ENCODE peak calls at places on chromosomes 6 and 20, in eight cellular contexts. Q is GDM1; S is hypothalamus; T is T-helper 2 cell; C is cardiac muscle cell; F is transverse colon; M is A172; H is stimulated activated CD8-positive, alpha-beta memory T cell treated with anti-CD3 and anti-CD28 coated beads, Interleukin-2, amount 100 ng/mL, for 1 hour. Y is an unnamed sample.

GRCh38 chr6:30006170-30007131 is 54.6 kb upstream of the POLR1H start:
- DNase-seq in C (peak), T (no peak), H (no peak), Q (no peak), S (no peak), F (peak), M (no peak), Y (peak)

GRCh38 chr20:21796059-21796458 is 90.6 kb downstream of the PAX1 start:
- DNase-seq in S (no peak), T (no peak), Q (no peak), C (no peak), H (no peak), F (no peak), M (no peak), Y (no peak)

GRCh38 chr6:28211840-28212509 is 13.1 kb upstream of the ZSCAN9 start:
- DNase-seq in T (no peak), Q (no peak), S (no peak), M (no peak), H (no peak), F (no peak), C (no peak), Y (no peak)

GRCh38 chr6:474454-475185 is 83.1 kb downstream of the IRF4 start:
- DNase-seq in S (no peak), Q (peak), M (peak), H (peak), F (peak), T (no peak), C (no peak), Y (peak)

GRCh38 chr20:35560105-35560511 is 18.2 kb downstream of the ERGIC3 start:
- DNase-seq in H (no peak), T (no peak), S (no peak), M (no peak), C (no peak), F (peak), Q (no peak), Y (peak)

GRCh38 chr6:155455766-155456165 is at the start of gene NOX3:
- DNase-seq in S (no peak), F (no peak), M (peak), H (no peak), Q (no peak), T (no peak), C (no peak), Y (no peak)

GRCh38 chr6:42383421-42384208 is 68.1 kb downstream of the TRERF1 start:
- DNase-seq in C (no peak), S (no peak), Q (no peak), F (no peak), T (no peak), M (no peak), H (no peak), Y (peak)

GRCh38 chr6:157221049-157221816 is 102.1 kb downstream of the TMEM242 start:
- DNase-seq in T (peak), F (peak), M (no peak), C (peak), H (peak), S (no peak), Q (peak), Y (peak)

GRCh38 chr6:72406517-72406916 is 215.3 kb upstream of the KCNQ5 start:
- DNase-seq in M (no peak), F (no peak), H (no peak), C (no peak), T (no peak), Q (no peak), S (no peak), Y (no peak)

GRCh38 chr6:113570176-113570575 is 287.0 kb upstream of the MARCKS start:
- DNase-seq in F (no peak), T (no peak), H (no peak), S (no peak), Q (no peak), M (no peak), C (no peak), Y (no peak)

GRCh38 chr20:51840865-51841264 is 38.5 kb upstream of the SALL4 start:
- DNase-seq in F (no peak), T (no peak), H (no peak), Q (no peak), C (no peak), S (no peak), M (no peak), Y (no peak)

GRCh38 chr6:155186052-155186658 is 77.7 kb upstream of the CLDN20 start:
- DNase-seq in Q (no peak), T (no peak), H (no peak), C (no peak), S (no peak), F (no peak), M (peak), Y (no peak)

GRCh38 chr6:156777866-156778614 is 862 bp downstream of the ARID1B start:
- DNase-seq in Q (peak), S (no peak), H (no peak), C (peak), T (peak), M (no peak), F (peak), Y (peak)

GRCh38 chr6:26172496-26172958 is 85.3 kb downstream of the HFE start:
- DNase-seq in H (no peak), S (no peak), C (peak), T (no peak), F (peak), M (peak), Q (peak), Y (peak)

GRCh38 chr6:107075951-107076381 is 39.3 kb downstream of the BEND3 start:
- DNase-seq in C (no peak), S (no peak), F (no peak), M (no peak), T (no peak), H (no peak), Q (no peak), Y (no peak)

GRCh38 chr6:160221423-160221822 is 37.2 kb downstream of the SLC22A2 start:
- DNase-seq in C (no peak), T (no peak), F (no peak), Q (no peak), H (no peak), S (no peak), M (peak), Y (no peak)

GRCh38 chr20:24654425-24654824 is 185.0 kb downstream of the SYNDIG1 start:
- DNase-seq in Q (no peak), F (no peak), H (no peak), C (no peak), T (no peak), M (no peak), S (no peak), Y (no peak)

GRCh38 chr20:24768226-24768625 is 180.8 kb upstream of the CST7 start:
- DNase-seq in S (no peak), T (no peak), C (peak), Q (no peak), M (peak), H (no peak), F (no peak), Y (no peak)

GRCh38 chr20:36070451-36070850 is 84.1 kb upstream of the EPB41L1 start:
- DNase-seq in T (no peak), H (no peak), C (no peak), Q (no peak), S (no peak), M (no peak), F (no peak), Y (no peak)

GRCh38 chr6:43391448-43392031 is 22.1 kb upstream of the ZNF318 start:
- DNase-seq in T (no peak), F (no peak), M (no peak), S (no peak), C (no peak), H (no peak), Q (no peak), Y (peak)

GRCh38 chr6:170553686-170554085 is 483 bp upstream of the TBP start:
- DNase-seq in M (peak), F (no peak), Q (peak), S (peak), T (no peak), H (no peak), C (peak), Y (no peak)

GRCh38 chr6:3456395-3456767 is 469 bp downstream of the SLC22A23 start:
- DNase-seq in S (no peak), F (no peak), H (no peak), M (no peak), C (no peak), Q (no peak), T (no peak), Y (no peak)

GRCh38 chr6:144675231-144675861 is 390.2 kb downstream of the UTRN start:
- DNase-seq in M (no peak), T (no peak), F (peak), S (no peak), Q (no peak), H (no peak), C (no peak), Y (no peak)

Y was measured in natural killer cell treated with Interleukin-12 subunit alpha and Interleukin-12 subunit beta and Interleukin-15 and Interleukin-18, amount 100 ng/mL, for 72 hours.